ENCODE peak calls at places on chromosomes 12 and 14, in eight cellular contexts. M is activated CD8-positive, alpha-beta T cell treated with anti-CD3 and anti-CD28 coated beads for 36 hours; Q is tibial nerve; X is RWPE1; Y is endothelial cell; J is cardiac fibroblast; H is heart right ventricle; I is neural progenitor cell. L is an unnamed sample.

GRCh38 chr12:19496249-19497208 is 57.2 kb downstream of the AEBP2 start:
- DNase-seq in J (no peak), M (no peak), Q (no peak), Y (no peak), H (no peak), X (no peak), I (peak), L (no peak)

GRCh38 chr12:25040593-25040992 is 91.7 kb upstream of the BCAT1 start:
- DNase-seq in Q (no peak), X (no peak), H (no peak), Y (no peak), M (no peak), J (no peak), I (no peak), L (no peak)

GRCh38 chr12:112258926-112259325 is 123.3 kb downstream of the HECTD4 start:
- DNase-seq in M (no peak), I (no peak), H (no peak), Q (no peak), Y (no peak), X (no peak), J (no peak), L (no peak)

GRCh38 chr14:78764645-78765044 is 594.5 kb downstream of the NRXN3 start:
- DNase-seq in X (no peak), Q (no peak), M (no peak), Y (no peak), I (peak), H (no peak), J (no peak), L (no peak)

GRCh38 chr14:65255583-65256443 is 153.5 kb upstream of the MAX start:
- DNase-seq in I (peak), H (no peak), M (peak), Y (peak), Q (no peak), X (peak), J (no peak), L (peak)

GRCh38 chr12:132131952-132132351 is 12.2 kb downstream of the DDX51 start:
- DNase-seq in H (no peak), M (no peak), Q (no peak), Y (no peak), J (no peak), I (no peak), X (no peak), L (no peak)

GRCh38 chr14:96104469-96105057 is 65.4 kb downstream of the C14orf132 start:
- DNase-seq in Q (peak), J (peak), I (no peak), M (no peak), X (peak), Y (no peak), H (peak), L (peak)

GRCh38 chr12:46402451-46402850 is 29.9 kb upstream of the SLC38A2 start:
- DNase-seq in J (peak), Y (no peak), Q (no peak), I (no peak), M (no peak), X (peak), H (no peak), L (no peak)

GRCh38 chr12:116959845-116960514 is 49.2 kb downstream of the FBXW8 start:
- DNase-seq in I (no peak), Y (no peak), X (no peak), H (no peak), M (peak), Q (no peak), J (no peak), L (no peak)

GRCh38 chr14:79419571-79420327 is 791.6 kb downstream of the DIO2 start:
- DNase-seq in J (no peak), X (no peak), I (no peak), Q (no peak), H (no peak), Y (no peak), M (no peak), L (no peak)

GRCh38 chr12:120718055-120718454 is 7.6 kb upstream of the ACADS start:
- DNase-seq in Q (no peak), H (no peak), Y (no peak), X (no peak), M (no peak), J (no peak), I (no peak), L (no peak)

GRCh38 chr14:63952933-63953437 is 100.2 kb downstream of the SYNE2 start:
- DNase-seq in H (no peak), Y (no peak), M (no peak), Q (no peak), I (no peak), X (no peak), J (peak), L (peak)

GRCh38 chr12:532908-533565 is 73.3 kb downstream of the B4GALNT3 start:
- DNase-seq in J (no peak), H (no peak), I (no peak), X (peak), M (no peak), Y (no peak), Q (no peak), L (peak)

GRCh38 chr12:100268835-100269564 is 2.0 kb downstream of the SCYL2 start:
- DNase-seq in I (no peak), H (no peak), Y (no peak), X (no peak), M (no peak), J (peak), Q (no peak), L (no peak)

GRCh38 chr14:61527325-61528100 is 167.8 kb upstream of the HIF1A start:
- DNase-seq in X (no peak), Y (no peak), Q (no peak), H (no peak), M (peak), J (peak), I (no peak), L (no peak)

GRCh38 chr12:108232565-108232964 is 103.5 kb downstream of the WSCD2 start:
- DNase-seq in Y (no peak), X (peak), Q (no peak), I (no peak), M (no peak), J (no peak), H (no peak), L (no peak)

GRCh38 chr12:13094349-13094748 is 9.1 kb downstream of the GSG1 start:
- DNase-seq in H (no peak), J (peak), X (peak), M (no peak), I (no peak), Y (no peak), Q (no peak), L (peak)

GRCh38 chr12:51269174-51270066 is 795 bp downstream of the SMAGP start:
- DNase-seq in Y (peak), Q (no peak), J (peak), I (peak), M (peak), H (peak), X (peak), L (peak)

GRCh38 chr14:63276492-63277342 is 42.0 kb downstream of the GPHB5 start:
- DNase-seq in X (peak), Q (no peak), H (no peak), Y (no peak), I (peak), J (peak), M (peak), L (no peak)

GRCh38 chr12:101670007-101670671 is 27.3 kb upstream of the CHPT1 start:
- DNase-seq in Q (no peak), J (peak), Y (peak), X (no peak), I (peak), M (peak), H (no peak), L (peak)

GRCh38 chr14:21455592-21455911 is 371 bp downstream of the CHD8 start:
- DNase-seq in I (no peak), M (no peak), X (no peak), Q (no peak), H (no peak), J (peak), Y (no peak), L (no peak)

GRCh38 chr12:109963743-109964429 is 32.3 kb downstream of the GIT2 start:
- DNase-seq in X (no peak), H (no peak), I (no peak), J (peak), M (no peak), Q (no peak), Y (no peak), L (no peak)

GRCh38 chr12:19223018-19223417 is 93.5 kb downstream of the PLEKHA5 start:
- DNase-seq in J (no peak), M (no peak), Y (no peak), X (peak), H (no peak), I (no peak), Q (no peak), L (no peak)

GRCh38 chr12:52835271-52836041 is 1.3 kb upstream of the KRT79 start:
- DNase-seq in Y (no peak), Q (no peak), X (no peak), J (no peak), M (peak), I (no peak), H (no peak), L (no peak)

GRCh38 chr12:60269611-60270269 is 673.9 kb downstream of the SLC16A7 start:
- DNase-seq in J (no peak), X (no peak), M (no peak), Y (no peak), Q (no peak), I (no peak), H (no peak), L (no peak)

GRCh38 chr12:20403230-20403629 is 34.9 kb downstream of the PDE3A start:
- DNase-seq in M (no peak), Y (no peak), H (no peak), I (no peak), J (no peak), X (no peak), Q (no peak), L (no peak)

GRCh38 chr12:28177461-28177860 is 12.8 kb upstream of the CCDC91 start:
- DNase-seq in H (no peak), Q (no peak), Y (no peak), I (no peak), M (no peak), X (no peak), J (no peak), L (no peak)

GRCh38 chr12:56029166-56029519 is 8.3 kb downstream of the IKZF4 start:
- DNase-seq in I (no peak), Q (no peak), H (no peak), J (peak), Y (no peak), X (no peak), M (no peak), L (no peak)

GRCh38 chr14:88005050-88005481 is at the start of gene GPR65:
- DNase-seq in H (no peak), M (peak), X (no peak), Q (no peak), J (peak), Y (no peak), I (no peak), L (no peak)

GRCh38 chr12:31325877-31326631 is at the start of gene SINHCAF:
- DNase-seq in Y (peak), M (peak), I (peak), X (peak), H (peak), J (peak), Q (peak), L (peak)
- TF ChIP-seq CTCF in Y (no peak), M (no peak), I (no peak), X (no peak), H (no peak), J (peak), Q (no peak), L (no peak)

GRCh38 chr12:95858451-95859343 is at the start of gene SNRPF:
- DNase-seq in Q (peak), Y (peak), I (peak), M (peak), X (peak), H (peak), J (peak), L (peak)
- TF ChIP-seq CTCF in Q (no peak), Y (no peak), I (peak), M (no peak), X (peak), H (peak), J (peak), L (peak)

GRCh38 chr14:52607061-52607460 is 54.4 kb downstream of the GPR137C start:
- DNase-seq in X (no peak), Q (no peak), J (no peak), H (no peak), M (no peak), I (no peak), Y (no peak), L (no peak)
- TF ChIP-seq CTCF in X (no peak), Q (no peak), J (no peak), H (no peak), M (no peak), I (no peak), Y (no peak), L (no peak)

DNA sequence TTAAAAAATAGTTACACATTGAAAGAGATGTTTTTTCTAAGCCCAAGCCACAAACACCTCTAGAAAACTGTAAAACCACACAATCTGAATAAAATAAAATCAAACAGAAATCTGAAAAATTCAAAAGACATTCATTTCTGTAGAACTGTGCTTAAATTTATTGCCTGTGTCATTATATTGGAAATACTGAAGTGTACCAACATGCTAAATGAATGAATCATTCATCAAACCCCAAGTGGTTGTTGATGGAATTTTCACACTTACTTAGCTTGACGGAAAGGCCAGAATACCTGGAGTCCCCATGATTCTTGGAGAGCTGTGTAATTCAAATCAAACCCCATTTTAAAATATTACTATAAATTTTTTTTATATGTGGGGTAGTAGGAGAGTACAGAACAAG is 2.7 kb downstream of the KITLG start:
- DNase-seq in I (no peak), H (no peak), M (no peak), X (peak), Y (no peak), J (no peak), Q (no peak), L (no peak)
- TF ChIP-seq CTCF in I (no peak), H (peak), M (no peak), X (peak), Y (peak), J (peak), Q (no peak), L (no peak)

DNA sequence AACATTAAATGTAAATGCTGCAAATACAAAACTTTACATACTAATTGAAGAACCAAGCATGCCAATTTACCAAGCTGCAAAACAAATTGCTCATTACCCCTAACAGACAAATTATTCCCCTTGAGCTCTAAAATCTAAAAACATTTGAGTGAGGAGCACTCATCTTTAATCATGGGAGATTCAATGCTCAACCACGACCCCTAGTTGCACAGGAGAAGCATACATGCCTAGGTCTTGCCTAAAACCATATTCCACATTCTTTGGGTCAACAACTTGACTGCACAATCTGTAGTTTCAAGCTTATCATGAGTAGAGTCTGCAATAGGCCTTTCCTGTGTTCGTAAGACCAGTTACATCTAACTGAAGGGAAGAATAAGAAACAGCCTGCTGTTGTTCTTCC is 69.7 kb downstream of the MGAT4C start:
- DNase-seq in Y (no peak), I (peak), J (peak), X (peak), Q (no peak), M (no peak), H (no peak), L (no peak)
- TF ChIP-seq CTCF in Y (no peak), I (no peak), J (no peak), X (no peak), Q (no peak), M (no peak), H (no peak), L (no peak)